ENCODE peak calls at places on chromosomes 13 and 19, in six cellular contexts. L is cardiac muscle cell; E is fibroblast of lung; W is RWPE1; C is CD8-positive, alpha-beta memory T cell; H is tibial artery. S is an unnamed sample.

GRCh38 chr13:113140677-113141590 is 17.5 kb upstream of the PROZ start:
- DNase-seq in C (no peak), H (peak; percentile 58), E (no peak), W (no peak), L (no peak), S (no peak)

GRCh38 chr19:38877781-38878574 is at the start of gene RINL:
- DNase-seq in E (no peak), W (no peak), L (no peak), C (peak; percentile 66), H (no peak), S (no peak)

GRCh38 chr13:20512042-20512683 is 13.5 kb downstream of the CRYL1 start:
- DNase-seq in L (no peak), E (no peak), C (no peak), W (no peak), H (no peak), S (no peak)

GRCh38 chr19:48752511-48753365 is at the start of gene FUT1:
- DNase-seq in E (no peak), L (peak; percentile 47), H (no peak), C (peak; percentile 20), W (peak; percentile 88), S (no peak)

GRCh38 chr19:27774827-27775226 is 1438.1 kb downstream of the UQCRFS1 start:
- DNase-seq in C (no peak), E (no peak), L (no peak), H (no peak), W (no peak), S (no peak)

GRCh38 chr13:35984776-35985453 is 146.3 kb downstream of the DCLK1 start:
- DNase-seq in H (no peak), C (no peak), E (no peak), W (no peak), L (no peak), S (no peak)

GRCh38 chr19:51002542-51003311 is 1.3 kb upstream of the KLK8 start:
- DNase-seq in E (no peak), W (peak; percentile 94), C (no peak), L (peak; percentile 17), H (no peak), S (no peak)

GRCh38 chr13:103161476-103161875 is 95.3 kb upstream of the SLC10A2 start:
- DNase-seq in L (no peak), H (no peak), W (no peak), E (no peak), C (no peak), S (no peak)

GRCh38 chr13:73521291-73521626 is 462.5 kb downstream of the KLF5 start:
- DNase-seq in E (no peak), W (no peak), L (no peak), C (no peak), H (no peak), S (no peak)

GRCh38 chr13:77979721-77980377 is 61.2 kb upstream of the EDNRB start:
- DNase-seq in W (no peak), C (no peak), H (no peak), L (peak; percentile 21), E (no peak), S (no peak)

DNA sequence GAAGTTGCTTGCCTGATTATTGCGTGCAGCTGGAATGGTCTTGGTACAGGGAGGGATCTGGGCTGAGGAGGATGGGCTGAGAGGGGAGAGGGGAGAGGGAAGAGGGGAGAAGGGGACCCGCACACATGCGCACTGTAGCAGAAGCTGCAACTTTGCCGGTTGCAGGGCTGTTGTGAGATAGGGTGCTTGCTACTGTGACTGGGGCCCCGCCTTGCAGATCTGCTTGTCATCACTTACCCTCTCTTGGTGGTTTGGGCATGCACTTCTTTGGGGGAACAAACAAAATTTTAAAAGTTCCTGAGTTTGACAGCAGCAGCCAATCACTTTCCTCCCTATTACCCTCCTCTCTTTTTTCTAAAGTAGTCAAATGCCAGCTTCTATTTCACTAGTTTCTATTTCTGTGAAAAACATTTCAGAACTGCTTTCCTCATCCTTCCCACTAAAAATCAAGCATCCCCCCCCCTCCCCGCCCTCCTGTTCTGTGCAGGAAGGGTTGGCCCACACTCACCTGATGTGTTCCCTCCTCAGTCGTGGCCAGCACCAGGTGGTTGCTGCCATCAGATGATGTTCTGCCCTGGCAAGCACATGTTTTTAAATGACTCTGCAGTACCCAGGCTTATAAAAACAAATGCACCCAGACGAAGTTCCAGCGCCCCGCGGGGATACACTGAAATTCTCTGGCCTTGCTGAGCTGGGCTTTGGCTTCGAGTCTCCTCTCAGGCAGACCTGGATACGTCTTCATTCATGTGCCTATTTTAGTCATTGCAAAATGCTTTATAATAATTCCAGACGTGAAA is 316.5 kb downstream of the DLEU7 start:
- DNase-seq in W (no peak), C (no peak), H (peak; percentile 74), L (no peak), E (no peak), S (no peak)
- H3K27ac ChIP-seq in W (peak overlapping the region; percentile 49), C (no peak overlapping the region), H (peak overlapping the region; percentile 66), L (no peak overlapping the region), E (no peak overlapping the region), S (no peak overlapping the region)

DNA sequence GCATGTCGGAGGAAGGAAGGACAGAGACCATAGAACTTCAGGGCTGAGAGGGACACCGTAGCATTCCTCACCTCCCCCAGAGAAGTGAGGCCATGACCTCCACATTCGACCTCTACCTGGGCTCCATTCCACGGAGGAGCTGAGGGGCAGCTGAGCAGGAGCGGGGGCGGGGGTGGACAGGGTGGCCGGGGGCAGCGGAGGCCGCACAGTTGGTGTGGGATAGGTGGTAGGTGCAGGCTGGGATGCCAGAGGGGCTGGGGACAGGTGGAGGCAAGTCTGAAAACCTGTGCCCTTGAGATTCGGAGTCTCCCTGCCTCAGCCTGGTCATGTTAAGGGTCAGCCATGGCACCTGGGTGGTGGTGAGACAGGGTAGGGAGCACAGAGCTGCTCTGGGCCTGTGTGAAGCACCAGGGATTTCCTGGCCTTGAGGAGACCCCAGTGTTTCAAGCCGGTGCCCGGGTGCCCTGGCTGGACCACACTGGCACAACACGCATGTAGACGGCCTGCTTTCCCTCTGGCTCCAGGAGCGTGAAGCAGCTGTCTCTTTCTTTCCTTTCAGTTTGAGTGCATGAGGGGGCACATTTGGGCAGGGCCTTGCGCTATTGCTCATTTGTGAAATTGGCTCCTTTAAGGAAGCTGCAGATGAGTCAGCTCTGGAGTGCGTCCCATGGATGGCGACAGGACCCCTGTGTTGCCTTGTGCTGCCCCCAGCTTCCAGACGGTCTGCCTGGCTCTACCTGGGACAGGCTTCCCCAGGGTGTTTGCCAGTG is 51.8 kb downstream of the TSSK6 start:
- DNase-seq in C (no peak), E (peak; percentile 82), L (peak; percentile 68), W (no peak), H (no peak), S (peak; percentile 78)
- H3K27ac ChIP-seq in C (peak overlapping the region; percentile 82), E (peak overlapping the region; percentile 90), L (peak overlapping the region; percentile 95), W (peak overlapping the region; percentile 74), H (peak overlapping the region; percentile 80), S (peak overlapping the region; percentile 77)

GRCh38 chr19:15548648-15549047 is 40.3 kb downstream of the CYP4F22 start:
- DNase-seq in H (no peak), W (no peak), L (no peak), E (no peak), C (no peak), S (no peak)

GRCh38 chr19:15550273-15550672 is 41.9 kb downstream of the CYP4F22 start:
- DNase-seq in C (no peak), H (no peak), E (no peak), L (no peak), W (no peak), S (no peak)

GRCh38 chr19:15550847-15551182 is 42.5 kb downstream of the CYP4F22 start:
- DNase-seq in C (no peak), H (no peak), L (peak; percentile 5), W (no peak), E (no peak), S (no peak)

GRCh38 chr19:15549581-15549980 is 41.3 kb downstream of the CYP4F22 start:
- DNase-seq in W (no peak), H (no peak), E (no peak), C (no peak), L (no peak), S (no peak)

DNA sequence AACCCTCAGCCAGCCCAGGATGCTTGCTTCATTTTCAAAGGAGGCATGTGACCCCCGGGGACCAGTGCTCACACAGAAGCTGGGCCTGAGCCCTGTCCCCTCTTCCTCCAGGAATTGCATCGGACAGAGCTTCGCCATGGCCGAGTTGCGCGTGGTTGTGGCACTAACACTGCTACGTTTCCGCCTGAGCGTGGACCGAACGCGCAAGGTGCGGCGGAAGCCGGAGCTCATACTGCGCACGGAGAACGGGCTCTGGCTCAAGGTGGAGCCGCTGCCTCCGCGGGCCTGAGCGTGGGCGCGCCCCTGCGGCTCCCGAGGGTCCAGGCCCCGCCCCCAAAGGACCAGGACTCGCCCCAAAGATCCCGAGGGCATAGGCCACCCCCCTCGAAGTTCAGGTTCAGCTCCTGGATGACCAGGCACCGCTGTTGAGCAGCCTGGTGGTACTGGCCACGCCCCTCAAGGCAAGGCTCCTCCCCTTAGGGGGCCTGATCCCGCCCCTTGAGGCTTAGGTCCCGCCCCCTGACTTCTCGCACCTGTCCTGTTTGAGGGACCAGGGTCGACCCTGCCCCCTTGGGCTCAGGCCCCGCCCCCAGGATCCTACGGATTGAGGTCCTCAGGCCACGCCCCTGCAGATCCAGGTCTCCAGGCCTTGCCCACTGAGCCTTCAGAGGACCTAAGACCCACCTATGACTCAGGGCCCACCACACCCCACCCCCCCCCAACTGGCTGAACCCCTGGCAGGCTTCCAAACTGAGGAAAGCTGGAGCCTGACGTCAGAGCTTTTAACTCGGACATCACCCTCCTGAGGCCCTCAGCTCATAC is 43.1 kb downstream of the CYP4F22 start:
- DNase-seq in L (peak; percentile 27), H (no peak), E (peak; percentile 14), W (peak; percentile 63), C (peak; percentile 72), S (no peak)
- H3K27ac ChIP-seq in L (no peak overlapping the region), H (no peak overlapping the region), E (no peak overlapping the region), W (no peak overlapping the region), C (peak overlapping the region; percentile 17), S (no peak overlapping the region)

GRCh38 chr13:94712812-94713555 is 639 bp upstream of the SOX21 start:
- DNase-seq in L (peak; percentile 79), W (peak; percentile 31), E (peak; percentile 59), H (no peak), C (no peak), S (peak; percentile 60)

GRCh38 chr13:94712287-94712811 is at the start of gene SOX21:
- DNase-seq in H (no peak), W (no peak), E (peak; percentile 39), L (no peak), C (no peak), S (no peak)

GRCh38 chr13:94711561-94712286 is 621 bp downstream of the SOX21 start:
- DNase-seq in H (peak; percentile 63), E (peak; percentile 37), W (peak; percentile 15), L (peak; percentile 18), C (no peak), S (peak; percentile 29)

GRCh38 chr13:94716016-94716415 is 3.7 kb upstream of the SOX21 start:
- DNase-seq in E (no peak), C (no peak), L (peak; percentile 22), W (no peak), H (no peak), S (no peak)

GRCh38 chr13:94713556-94714182 is 1.3 kb upstream of the SOX21 start:
- DNase-seq in L (no peak), H (no peak), W (no peak), E (no peak), C (no peak), S (no peak)
- H3K27ac ChIP-seq in L (no peak overlapping the region), H (no peak overlapping the region), W (no peak overlapping the region), E (no peak overlapping the region), C (no peak overlapping the region), S (no peak overlapping the region)